ENCODE peak calls at places on chromosomes 4 and X, in eight cellular contexts. X is fibroblast of mammary gland, O is HCT116, K is epithelial cell of esophagus, V is adrenal gland, D is ovary, G is tibial artery, U is B cell. J is an unnamed sample.
A peak's percentile ranks its signal among the peaks of the same experiment; 100 is the strongest.

GRCh38 chr4:148445071-148445902 is 3.1 kb upstream of the NR3C2 start:
- DNase-seq in X (no peak), O (no peak), K (no peak), V (peak; percentile 45), D (peak; percentile 80), G (peak; percentile 44), U (peak; percentile 86), J (no peak)

GRCh38 chr4:38860788-38861424 is 4.3 kb upstream of the TLR6 start:
- DNase-seq in X (peak; percentile 51), O (peak; percentile 74), K (peak; percentile 73), V (peak; percentile 68), D (no peak), G (no peak), U (peak; percentile 83), J (peak; percentile 61)

GRCh38 chr4:24322517-24322916 is 261.8 kb downstream of the DHX15 start:
- DNase-seq in X (peak; percentile 52), O (no peak), K (peak; percentile 6), V (no peak), D (no peak), G (no peak), U (no peak), J (no peak)

GRCh38 chr4:13705521-13706035 is 78.1 kb upstream of the BOD1L1 start:
- DNase-seq in X (no peak), O (no peak), K (peak; percentile 87), V (no peak), D (no peak), G (no peak), U (no peak), J (no peak)

GRCh38 chr4:169032194-169032593 is 22.1 kb upstream of the CBR4 start:
- DNase-seq in X (no peak), O (no peak), K (no peak), V (no peak), D (no peak), G (no peak), U (no peak), J (no peak)

GRCh38 chr4:52038109-52038912 is at the start of gene SGCB:
- DNase-seq in X (peak; percentile 31), O (no peak), K (peak; percentile 65), V (peak; percentile 50), D (peak; percentile 73), G (peak; percentile 49), U (peak; percentile 80), J (no peak)

GRCh38 chr4:148515248-148515647 is 73.0 kb upstream of the NR3C2 start:
- DNase-seq in X (peak; percentile 54), O (peak; percentile 21), K (peak; percentile 59), V (no peak), D (no peak), G (no peak), U (no peak), J (no peak)

GRCh38 chr4:84479663-84480062 is 19.4 kb downstream of the NKX6-1 start:
- DNase-seq in X (no peak), O (no peak), K (no peak), V (no peak), D (no peak), G (no peak), U (no peak), J (no peak)

GRCh38 chrX:75278991-75279390 is 5.1 kb downstream of the UPRT start:
- DNase-seq in X (no peak), O (no peak), K (no peak), V (no peak), D (no peak), G (no peak), U (no peak), J (no peak)

GRCh38 chr4:8167291-8167690 is 8.7 kb upstream of the ABLIM2 start:
- DNase-seq in X (no peak), O (no peak), K (no peak), V (peak; percentile 36), D (no peak), G (no peak), U (no peak), J (no peak)

GRCh38 chrX:38939067-38939466 is 137.8 kb downstream of the MID1IP1 start:
- DNase-seq in X (peak; percentile 96), O (no peak), K (peak; percentile 41), V (peak; percentile 1), D (no peak), G (peak; percentile 44), U (no peak), J (no peak)

GRCh38 chr4:120886183-120886582 is 36.3 kb downstream of the PRDM5 start:
- DNase-seq in X (no peak), O (no peak), K (no peak), V (no peak), D (no peak), G (no peak), U (no peak), J (no peak)

GRCh38 chrX:69489625-69490024 is 14.5 kb upstream of the NALF2 start:
- DNase-seq in X (no peak), O (no peak), K (no peak), V (no peak), D (no peak), G (no peak), U (no peak), J (no peak)

GRCh38 chrX:107834273-107835201 is 8.9 kb downstream of the MID2 start:
- DNase-seq in X (peak; percentile 24), O (no peak), K (no peak), V (peak; percentile 38), D (no peak), G (no peak), U (no peak), J (no peak)

GRCh38 chr4:5791654-5792053 is 80.7 kb downstream of the EVC start:
- DNase-seq in X (no peak), O (no peak), K (no peak), V (no peak), D (no peak), G (no peak), U (no peak), J (no peak)

GRCh38 chr4:55611358-55612059 is 19.5 kb upstream of the PDCL2 start:
- DNase-seq in X (peak; percentile 4), O (no peak), K (peak; percentile 89), V (no peak), D (no peak), G (no peak), U (no peak), J (no peak)

GRCh38 chr4:5752803-5753184 is 41.8 kb downstream of the EVC start:
- DNase-seq in X (no peak), O (no peak), K (no peak), V (no peak), D (no peak), G (no peak), U (no peak), J (no peak)

GRCh38 chr4:142567620-142568451 is 278.3 kb downstream of the INPP4B start:
- DNase-seq in X (peak; percentile 20), O (no peak), K (peak; percentile 38), V (no peak), D (no peak), G (no peak), U (no peak), J (no peak)
- TF ChIP-seq CTCF in X (no peak), O (no peak), K (no peak), V (no peak), D (no peak), G (no peak), U (no peak), J (no peak)

DNA sequence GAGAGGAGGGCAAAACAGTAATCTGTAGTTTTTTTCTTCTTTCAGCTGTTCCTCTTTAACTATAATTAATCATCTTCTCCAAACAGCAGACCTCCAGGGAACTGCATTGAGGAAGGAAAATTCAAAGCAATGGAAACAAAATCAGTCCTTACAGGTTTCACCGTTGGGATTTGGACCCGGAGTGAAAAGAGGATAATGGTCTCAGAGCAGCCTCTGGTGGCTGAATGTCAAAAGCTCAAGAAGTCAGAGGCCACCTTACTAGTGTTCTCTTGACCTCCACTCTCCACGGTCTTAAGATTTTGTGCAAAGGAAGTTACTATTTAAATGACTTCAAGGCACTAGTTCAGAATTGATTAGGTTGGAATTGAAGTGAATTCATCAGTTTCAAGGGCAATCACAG is 16.0 kb upstream of the MID1 start:
- DNase-seq in X (peak; percentile 74), O (peak; percentile 59), K (peak; percentile 58), V (peak; percentile 53), D (peak; percentile 26), G (peak; percentile 23), U (no peak), J (no peak)
- TF ChIP-seq CTCF in X (peak; percentile 75), O (peak; percentile 57), K (peak; percentile 75), V (peak; percentile 54), D (peak; percentile 50), G (peak; percentile 50), U (no peak), J (peak; percentile 30)

GRCh38 chrX:115896362-115896761 is 274.2 kb upstream of the AGTR2 start:
- DNase-seq in X (no peak), O (no peak), K (no peak), V (no peak), D (no peak), G (no peak), U (no peak), J (no peak)

GRCh38 chrX:115895678-115896329 is 274.7 kb upstream of the AGTR2 start:
- DNase-seq in X (no peak), O (no peak), K (no peak), V (no peak), D (no peak), G (no peak), U (no peak), J (no peak)

GRCh38 chrX:115894087-115894486 is 276.5 kb upstream of the AGTR2 start:
- DNase-seq in X (peak; percentile 52), O (peak; percentile 2), K (peak; percentile 10), V (no peak), D (peak; percentile 29), G (no peak), U (peak; percentile 28), J (no peak)

GRCh38 chrX:115892056-115892708 is 278.4 kb upstream of the AGTR2 start:
- DNase-seq in X (peak; percentile 12), O (peak; percentile 3), K (peak; percentile 70), V (no peak), D (no peak), G (no peak), U (no peak), J (no peak)

GRCh38 chrX:115892787-115893671 is 277.5 kb upstream of the AGTR2 start:
- DNase-seq in X (peak; percentile 70), O (peak; percentile 40), K (peak; percentile 22), V (no peak), D (peak; percentile 76), G (no peak), U (peak; percentile 63), J (no peak)
- TF ChIP-seq CTCF in X (peak; percentile 32), O (peak; percentile 15), K (peak; percentile 32), V (peak; percentile 58), D (peak; percentile 35), G (no peak), U (no peak), J (no peak)

GRCh38 chr4:2515835-2516550 is 20.5 kb upstream of the FAM193A start:
- DNase-seq in X (no peak), O (no peak), K (no peak), V (peak; percentile 37), D (peak; percentile 52), G (peak; percentile 70), U (no peak), J (no peak)

GRCh38 chr4:2507855-2508254 is 28.6 kb upstream of the FAM193A start:
- DNase-seq in X (no peak), O (no peak), K (no peak), V (no peak), D (no peak), G (no peak), U (no peak), J (no peak)

GRCh38 chr4:2512396-2513135 is 23.9 kb upstream of the FAM193A start:
- DNase-seq in X (no peak), O (no peak), K (no peak), V (no peak), D (no peak), G (no peak), U (no peak), J (no peak)

GRCh38 chr4:2510351-2511259 is 25.8 kb upstream of the FAM193A start:
- DNase-seq in X (no peak), O (no peak), K (no peak), V (no peak), D (no peak), G (no peak), U (no peak), J (no peak)

GRCh38 chr4:2511645-2512131 is 24.8 kb upstream of the FAM193A start:
- DNase-seq in X (no peak), O (no peak), K (no peak), V (no peak), D (no peak), G (no peak), U (peak; percentile 50), J (no peak)
- TF ChIP-seq CTCF in X (no peak), O (no peak), K (no peak), V (no peak), D (no peak), G (no peak), U (no peak), J (no peak)

J was measured in GM12864.